ENCODE peak calls at places on chromosomes 7 and 10, in ten cellular contexts. N, J, S, O, E, F, D, W, B and C are unnamed samples.

GRCh38 chr7:80833289-80834104 is 85.4 kb downstream of the SEMA3C start:
- DNase-seq in B (no peak), D (no peak), N (peak), O (no peak), F (no peak), E (no peak), J (no peak), S (no peak), W (peak), C (no peak)

GRCh38 chr7:102934267-102934666 is 21.5 kb downstream of the LRRC17 start:
- DNase-seq in J (no peak), F (peak), W (no peak), B (no peak), O (no peak), S (no peak), E (no peak), D (no peak), N (no peak), C (no peak)

GRCh38 chr10:73889014-73889413 is 14.7 kb upstream of the CAMK2G start:
- DNase-seq in W (peak), S (no peak), N (peak), F (peak), O (peak), J (no peak), E (peak), B (peak), D (no peak), C (no peak)

GRCh38 chr7:11607676-11608075 is 224.3 kb downstream of the THSD7A start:
- DNase-seq in S (no peak), B (no peak), D (no peak), J (no peak), O (no peak), N (no peak), W (no peak), F (peak), E (no peak), C (no peak)

GRCh38 chr10:22475527-22475856 is 130.2 kb downstream of the SPAG6 start:
- DNase-seq in D (no peak), O (no peak), W (no peak), F (no peak), E (no peak), B (no peak), S (no peak), J (no peak), N (no peak), C (no peak)

GRCh38 chr7:69684955-69685631 is 86.8 kb downstream of the AUTS2 start:
- DNase-seq in D (no peak), O (no peak), W (no peak), J (no peak), N (no peak), B (no peak), F (no peak), E (no peak), S (no peak), C (no peak)

GRCh38 chr10:97196213-97197029 is 10.7 kb upstream of the SLIT1 start:
- DNase-seq in D (peak), B (peak), J (peak), N (peak), O (peak), W (peak), S (no peak), E (no peak), F (peak), C (no peak)

GRCh38 chr7:61576-62360 is 130.6 kb upstream of the FAM20C start:
- DNase-seq in D (peak), W (no peak), F (no peak), E (no peak), B (peak), J (no peak), S (no peak), N (no peak), O (no peak), C (peak)

GRCh38 chr10:29728541-29729049 is 93.8 kb upstream of the SVIL start:
- DNase-seq in B (no peak), O (no peak), S (no peak), J (no peak), N (no peak), E (no peak), F (no peak), W (no peak), D (no peak), C (no peak)

GRCh38 chr10:69801434-69802315 is at the start of gene COL13A1:
- DNase-seq in E (no peak), D (peak), W (peak), O (peak), F (peak), N (peak), J (peak), S (no peak), B (peak), C (no peak)
- TF ChIP-seq CTCF in E (no peak), D (no peak), W (no peak), O (no peak), F (no peak), N (no peak), J (no peak), S (no peak), B (no peak), C (peak)

DNA sequence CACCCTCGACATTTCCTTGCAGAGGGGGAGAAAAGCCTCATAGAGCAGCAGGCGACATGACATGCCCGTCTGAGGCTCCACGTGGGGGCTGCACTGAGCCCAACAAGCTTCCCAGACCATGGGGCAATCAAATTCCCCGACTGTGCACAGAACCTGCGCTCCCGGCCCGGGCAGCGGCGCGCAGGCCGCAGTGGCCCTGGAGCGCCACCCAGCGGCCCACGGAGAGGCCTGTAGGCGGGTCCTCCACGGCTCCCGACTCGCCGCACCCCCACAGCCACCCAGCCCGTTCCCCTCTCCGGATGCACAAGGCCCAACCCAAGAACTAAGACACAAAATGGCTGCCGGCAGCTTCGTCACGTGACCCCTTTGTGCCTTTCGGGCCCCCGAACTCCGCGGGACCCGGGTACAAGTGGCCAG is 816 bp downstream of the EPC1 start:
- DNase-seq in J (peak), O (peak), E (peak), N (peak), F (peak), W (peak), S (peak), B (peak), D (peak), C (peak)
- TF ChIP-seq CTCF in J (peak), O (peak), E (peak), N (peak), F (peak), W (peak), S (peak), B (peak), D (peak), C (peak)

DNA sequence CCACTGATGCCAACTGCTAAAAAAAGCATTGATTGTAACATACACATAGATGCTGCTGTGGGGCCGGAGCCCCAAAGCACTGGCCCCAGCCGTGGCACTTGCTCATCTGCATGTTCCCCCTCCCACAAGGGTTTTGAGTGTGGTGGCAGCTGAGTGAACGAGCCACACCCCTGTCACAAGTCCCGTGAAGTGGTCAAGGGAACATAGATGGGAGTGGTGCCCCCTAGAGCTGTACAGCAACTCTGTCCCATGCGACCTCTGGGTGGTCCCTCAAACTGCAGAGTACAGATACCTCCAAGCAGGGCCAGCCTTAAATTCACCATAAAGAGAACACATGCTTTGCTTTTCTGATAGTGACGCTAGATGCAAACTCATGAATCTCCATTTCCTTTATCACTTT is 503.3 kb upstream of the NRP1 start:
- DNase-seq in J (no peak), O (no peak), S (no peak), W (no peak), B (no peak), N (no peak), D (no peak), F (no peak), E (no peak), C (no peak)
- TF ChIP-seq CTCF in J (no peak), O (no peak), S (no peak), W (no peak), B (no peak), N (no peak), D (no peak), F (no peak), E (no peak), C (no peak)

DNA sequence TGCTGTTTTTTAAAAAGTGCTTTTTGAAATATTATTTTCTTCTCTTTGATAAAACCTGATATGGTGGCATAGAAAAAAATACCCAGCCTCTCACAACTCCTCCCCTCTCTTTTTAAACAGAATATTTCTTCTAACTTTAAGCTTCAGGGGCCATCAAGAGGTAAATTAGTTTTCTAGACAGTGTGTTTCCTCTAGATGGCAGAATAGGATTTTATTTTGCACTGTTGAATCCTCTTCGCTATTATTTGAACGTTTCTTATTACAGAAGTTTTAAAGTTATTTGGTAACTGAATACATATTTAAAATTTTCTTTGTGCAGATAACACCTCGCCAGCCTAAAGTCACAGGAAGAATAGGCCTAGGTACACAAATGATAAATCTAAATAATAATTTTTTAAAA is 30.3 kb downstream of the ARL5B start:
- DNase-seq in D (no peak), O (no peak), S (no peak), E (no peak), W (no peak), F (peak), J (no peak), N (peak), B (no peak), C (no peak)
- TF ChIP-seq CTCF in D (no peak), O (peak), S (peak), E (peak), W (peak), F (peak), J (peak), N (peak), B (peak), C (peak)

GRCh38 chr10:60848126-60848525 is 69.8 kb downstream of the CDK1 start:
- DNase-seq in D (no peak), W (peak), F (peak), E (no peak), S (no peak), N (peak), J (no peak), O (no peak), B (no peak), C (no peak)

GRCh38 chr10:60845038-60845437 is 66.8 kb downstream of the CDK1 start:
- DNase-seq in J (no peak), S (no peak), W (no peak), O (no peak), N (no peak), D (no peak), B (no peak), F (no peak), E (no peak), C (no peak)

GRCh38 chr10:60848680-60849079 is 70.4 kb downstream of the CDK1 start:
- DNase-seq in S (no peak), J (no peak), D (no peak), F (no peak), N (no peak), B (no peak), E (no peak), W (no peak), O (no peak), C (no peak)

GRCh38 chr10:60849217-60849616 is 70.9 kb downstream of the CDK1 start:
- DNase-seq in J (no peak), O (no peak), F (no peak), D (no peak), W (no peak), N (no peak), S (no peak), E (no peak), B (no peak), C (no peak)

GRCh38 chr10:60846173-60846572 is 67.9 kb downstream of the CDK1 start:
- DNase-seq in D (no peak), S (no peak), F (peak), B (no peak), W (peak), N (peak), E (no peak), J (no peak), O (no peak), C (no peak)
- TF ChIP-seq CTCF in D (no peak), S (peak), F (peak), B (no peak), W (peak), N (peak), E (no peak), J (no peak), O (no peak), C (peak)

GRCh38 chr7:105932835-105933477 is 30.1 kb upstream of the CDHR3 start:
- DNase-seq in W (no peak), S (no peak), O (no peak), F (peak), E (no peak), B (peak), J (no peak), D (no peak), N (peak), C (no peak)
- TF ChIP-seq CTCF in W (no peak), S (no peak), O (no peak), F (no peak), E (no peak), B (no peak), J (no peak), D (no peak), N (no peak), C (peak)

GRCh38 chr7:114606100-114606499 is 191.5 kb downstream of the FOXP2 start:
- DNase-seq in S (no peak), F (no peak), O (no peak), B (no peak), N (no peak), W (no peak), D (no peak), J (no peak), E (no peak), C (no peak)
- TF ChIP-seq CTCF in S (no peak), F (no peak), O (no peak), B (no peak), N (no peak), W (no peak), D (no peak), J (no peak), E (no peak), C (no peak)

DNA sequence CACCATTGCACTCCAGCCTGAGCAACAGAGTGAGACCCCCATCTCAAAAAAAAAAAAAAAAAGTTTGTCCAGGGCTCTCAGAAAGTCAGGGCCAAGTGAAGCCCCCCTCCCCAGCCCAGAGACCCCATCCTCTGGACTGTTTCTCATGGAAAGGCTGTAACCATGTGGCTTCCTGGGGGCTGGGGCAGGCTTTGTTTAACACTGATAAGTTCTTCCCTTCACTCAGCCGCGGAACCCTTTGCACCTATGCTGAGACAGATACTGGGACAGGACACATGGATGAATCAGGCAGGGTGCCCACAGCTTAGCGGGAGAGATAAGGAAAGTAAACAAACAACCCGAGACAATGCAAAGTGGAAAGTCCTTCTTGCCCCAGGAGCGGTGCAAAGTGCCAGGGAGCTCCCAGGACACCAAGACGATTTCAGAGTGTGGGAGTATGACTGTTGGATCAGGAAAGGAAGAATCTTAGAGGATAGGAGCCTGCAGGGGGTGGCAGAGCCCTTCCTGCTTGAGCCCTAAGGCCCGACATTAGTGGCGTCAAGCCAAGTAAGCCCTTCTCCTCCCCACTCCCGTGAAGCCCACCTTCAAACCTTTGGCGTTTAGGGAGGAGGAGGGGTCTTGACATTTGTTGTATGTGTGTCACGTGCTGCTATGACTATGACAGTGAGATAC is 11.6 kb downstream of the MLXIPL start:
- DNase-seq in F (peak), E (no peak), D (no peak), B (peak), W (peak), S (no peak), O (peak), J (no peak), N (peak), C (no peak)
- TF ChIP-seq CTCF in F (peak), E (no peak), D (no peak), B (peak), W (peak), S (peak), O (no peak), J (no peak), N (peak), C (peak)

GRCh38 chr10:49324711-49325110 is 25.7 kb downstream of the C10orf71 start:
- DNase-seq in S (peak), J (no peak), D (no peak), B (no peak), O (no peak), N (no peak), F (peak), W (no peak), E (peak), C (no peak)
- TF ChIP-seq CTCF in S (peak), J (no peak), D (no peak), B (no peak), O (no peak), N (no peak), F (peak), W (peak), E (no peak), C (peak)

GRCh38 chr7:140239653-140239935 is 62.8 kb upstream of the KDM7A start:
- DNase-seq in O (no peak), W (no peak), D (no peak), J (no peak), S (no peak), N (no peak), E (no peak), F (no peak), B (peak), C (no peak)
- TF ChIP-seq CTCF in O (no peak), W (no peak), D (no peak), J (no peak), S (no peak), N (no peak), E (no peak), F (no peak), B (peak), C (no peak)